ENCODE peak calls at places on chromosomes 3 and 15, in seven cellular contexts. J is Panc1; N is heart left ventricle; M is spleen; Z is aorta; X is CD4-positive, CD25-positive, alpha-beta regulatory T cell; W is stomach. F is an unnamed sample.
A peak's percentile ranks its signal among the peaks of the same experiment; 100 is the strongest.

GRCh38 chr15:45168286-45168685 is 19.5 kb downstream of the SHF start:
- DNase-seq in N (no peak), Z (no peak), J (no peak), W (no peak), X (no peak), M (no peak), F (no peak)

GRCh38 chr15:91116379-91117067 is 16.5 kb downstream of the SV2B start:
- DNase-seq in N (no peak), X (no peak), J (no peak), M (no peak), Z (no peak), W (no peak), F (no peak)

GRCh38 chr15:36778516-36778915 is 199.1 kb downstream of the CDIN1 start:
- DNase-seq in J (no peak), N (no peak), W (no peak), M (no peak), X (no peak), Z (no peak), F (no peak)

GRCh38 chr3:140205598-140205997 is 270.6 kb downstream of the CLSTN2 start:
- DNase-seq in W (no peak), J (no peak), M (no peak), N (no peak), X (no peak), Z (no peak), F (no peak)

GRCh38 chr15:101710806-101711205 is 13.5 kb downstream of the TARS3 start:
- DNase-seq in M (no peak), Z (no peak), X (no peak), J (no peak), N (no peak), W (no peak), F (no peak)

GRCh38 chr3:16432714-16433113 is 80.8 kb downstream of the RFTN1 start:
- DNase-seq in N (no peak), J (no peak), X (no peak), W (no peak), Z (no peak), M (no peak), F (no peak)

GRCh38 chr15:89958107-89958805 is 42.9 kb upstream of the ZNF710 start:
- DNase-seq in W (peak; percentile 77), J (no peak), X (no peak), N (no peak), M (no peak), Z (no peak), F (no peak)

GRCh38 chr3:176953106-176954080 is 243.9 kb downstream of the TBL1XR1 start:
- DNase-seq in Z (peak; percentile 58), W (no peak), X (no peak), N (peak; percentile 75), J (no peak), M (no peak), F (no peak)

GRCh38 chr3:35523838-35524237 is 115.5 kb upstream of the ARPP21 start:
- DNase-seq in X (no peak), Z (no peak), W (no peak), M (no peak), N (no peak), J (no peak), F (no peak)

GRCh38 chr3:106197532-106198187 is 328.8 kb upstream of the CBLB start:
- DNase-seq in N (no peak), X (no peak), Z (no peak), W (no peak), M (no peak), J (no peak), F (no peak)

GRCh38 chr3:12024959-12025570 is 20.9 kb downstream of the SYN2 start:
- DNase-seq in Z (no peak), M (no peak), N (no peak), J (no peak), W (no peak), X (no peak), F (no peak)

GRCh38 chr15:27086146-27086545 is 115.2 kb downstream of the GABRG3 start:
- DNase-seq in J (no peak), N (no peak), M (no peak), X (no peak), Z (no peak), W (no peak), F (no peak)

GRCh38 chr3:195171093-195171873 is 99.7 kb downstream of the XXYLT1 start:
- DNase-seq in W (no peak), J (no peak), X (no peak), N (no peak), M (no peak), Z (no peak), F (no peak)

GRCh38 chr15:70227122-70227521 is 129.4 kb upstream of the TLE3 start:
- DNase-seq in J (no peak), N (no peak), Z (no peak), W (no peak), X (no peak), M (no peak), F (no peak)

GRCh38 chr15:86743283-86743903 is 663.7 kb downstream of the AGBL1 start:
- DNase-seq in M (no peak), W (peak; percentile 36), J (peak; percentile 12), Z (no peak), X (peak; percentile 31), N (peak; percentile 17), F (peak; percentile 68)

GRCh38 chr15:67838789-67839332 is 984 bp downstream of the RNU6-1 start:
- DNase-seq in N (no peak), Z (peak; percentile 80), X (no peak), J (no peak), M (peak; percentile 89), W (peak; percentile 76), F (no peak)

GRCh38 chr15:46280753-46281521 is 646.1 kb downstream of the SQOR start:
- DNase-seq in W (peak; percentile 38), X (no peak), N (no peak), Z (no peak), J (no peak), M (no peak), F (no peak)

GRCh38 chr15:87792250-87793030 is 464.1 kb downstream of the NTRK3 start:
- DNase-seq in N (no peak), J (no peak), W (no peak), X (no peak), M (no peak), Z (no peak), F (no peak)

GRCh38 chr15:81914734-81915234 is 131.0 kb downstream of the MEX3B start:
- DNase-seq in J (no peak), W (no peak), Z (no peak), M (peak; percentile 72), X (no peak), N (peak; percentile 51), F (no peak)
- H3K4me1 ChIP-seq in J (no peaks in the 10 kb centered on the region), W (no peaks in the 10 kb centered on the region), Z (no peaks in the 10 kb centered on the region), M (no peaks in the 10 kb centered on the region), X (no peaks in the 10 kb centered on the region), N (peaks cover 10% of the 10 kb centered on the region), F (no peaks in the 10 kb centered on the region)

DNA sequence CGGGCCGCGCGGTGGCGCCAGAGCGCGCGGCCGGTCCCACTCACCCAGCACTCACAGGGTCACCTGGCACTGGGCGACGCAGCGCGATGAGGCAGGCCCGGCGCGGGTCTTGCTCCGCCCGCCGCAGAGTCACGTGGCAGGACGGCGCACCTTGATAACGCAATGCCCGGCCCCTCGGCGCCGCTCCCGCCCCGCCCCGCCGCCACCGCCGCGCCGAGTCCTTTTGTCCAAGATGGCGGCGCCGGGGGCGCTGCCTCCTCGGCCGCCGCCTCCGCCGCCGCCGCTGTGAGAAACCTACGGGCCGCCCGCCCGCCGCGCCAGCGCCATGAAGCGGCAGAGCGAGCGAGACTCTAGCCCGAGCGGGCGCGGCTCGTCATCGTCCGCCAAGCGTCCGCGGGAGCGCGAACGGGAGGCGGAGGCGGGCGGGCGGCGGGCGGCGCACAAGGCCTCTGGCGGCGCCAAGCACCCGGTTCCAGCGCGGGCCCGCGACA is at the start of gene RBM15B:
- DNase-seq in J (peak; percentile 71), X (peak; percentile 96), M (peak; percentile 100), N (peak; percentile 99), Z (peak; percentile 99), W (peak; percentile 98), F (peak; percentile 96)
- H3K4me1 ChIP-seq in J (peaks cover 33% of the 10 kb centered on the region), X (peaks cover 61% of the 10 kb centered on the region), M (peaks cover 84% of the 10 kb centered on the region), N (peaks cover 66% of the 10 kb centered on the region), Z (peaks cover 2% of the 10 kb centered on the region), W (peaks cover 77% of the 10 kb centered on the region), F (peaks cover 71% of the 10 kb centered on the region)

GRCh38 chr3:128489860-128490649 is 2.9 kb downstream of the GATA2 start:
- DNase-seq in M (peak; percentile 81), W (no peak), X (no peak), J (no peak), N (no peak), Z (no peak), F (no peak)

GRCh38 chr3:128487538-128487812 is 5.5 kb downstream of the GATA2 start:
- DNase-seq in W (no peak), M (no peak), J (no peak), X (no peak), Z (no peak), N (no peak), F (no peak)

GRCh38 chr3:128488995-128489859 is 3.8 kb downstream of the GATA2 start:
- DNase-seq in J (no peak), X (no peak), W (no peak), N (peak; percentile 82), Z (no peak), M (peak; percentile 79), F (no peak)

GRCh38 chr3:128487813-128488635 is 5.0 kb downstream of the GATA2 start:
- DNase-seq in Z (peak; percentile 81), X (peak; percentile 27), N (peak; percentile 90), W (peak; percentile 67), M (peak; percentile 84), J (no peak), F (no peak)

DNA sequence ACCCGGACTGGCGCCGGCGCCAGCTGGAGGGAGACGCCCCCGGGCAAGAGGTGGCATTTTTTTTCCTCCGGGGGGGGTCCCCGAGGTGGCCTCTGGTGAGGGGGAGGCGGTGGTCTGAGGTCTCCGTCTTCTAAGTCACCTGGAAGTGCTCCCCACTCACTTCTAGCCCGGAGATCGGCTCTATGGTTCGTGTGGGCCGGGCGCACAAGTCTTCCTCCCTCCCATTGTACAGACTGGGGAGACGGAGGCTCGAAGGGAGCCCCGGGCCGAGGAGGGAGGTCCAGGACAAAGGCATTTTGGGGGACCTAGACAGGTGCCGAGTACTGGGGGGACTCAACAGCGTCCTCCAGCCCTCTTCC is 4.4 kb downstream of the GATA2 start:
- DNase-seq in J (no peak), N (no peak), W (no peak), Z (no peak), X (no peak), M (no peak), F (no peak)
- H3K4me1 ChIP-seq in J (peaks cover 34% of the 10 kb centered on the region), N (peaks cover 42% of the 10 kb centered on the region), W (peaks cover 60% of the 10 kb centered on the region), Z (no peaks in the 10 kb centered on the region), X (peaks cover 67% of the 10 kb centered on the region), M (peaks cover 84% of the 10 kb centered on the region), F (peaks cover 34% of the 10 kb centered on the region)

GRCh38 chr3:9207076-9207763 is 42.2 kb downstream of the SRGAP3 start:
- DNase-seq in W (no peak), Z (no peak), X (no peak), N (no peak), J (no peak), M (no peak), F (no peak)

GRCh38 chr3:9206287-9206686 is 43.2 kb downstream of the SRGAP3 start:
- DNase-seq in M (no peak), W (no peak), Z (no peak), X (no peak), J (no peak), N (no peak), F (no peak)

GRCh38 chr3:9204253-9205005 is 45.0 kb downstream of the SRGAP3 start:
- DNase-seq in X (no peak), W (no peak), J (no peak), Z (no peak), M (no peak), N (no peak), F (no peak)

GRCh38 chr3:9203317-9203716 is 46.1 kb downstream of the SRGAP3 start:
- DNase-seq in J (no peak), Z (no peak), W (no peak), M (no peak), N (no peak), X (no peak), F (no peak)

GRCh38 chr3:9205345-9206143 is 43.9 kb downstream of the SRGAP3 start:
- DNase-seq in X (no peak), M (no peak), W (no peak), Z (no peak), N (no peak), J (no peak), F (no peak)
- H3K4me1 ChIP-seq in X (no peaks in the 10 kb centered on the region), M (no peaks in the 10 kb centered on the region), W (peaks cover 9% of the 10 kb centered on the region), Z (no peaks in the 10 kb centered on the region), N (no peaks in the 10 kb centered on the region), J (no peaks in the 10 kb centered on the region), F (no peaks in the 10 kb centered on the region)